ENCODE peak calls at places on chromosomes 4 and X, in four cellular contexts. I, A, S and B are unnamed samples.

GRCh38 chr4:127469575-127470289 is 163.0 kb upstream of the INTU start:
- DNase-seq in I (no peak), A (no peak), S (no peak), B (no peak)

GRCh38 chr4:7842384-7843279 is 97.0 kb downstream of the AFAP1 start:
- DNase-seq in I (peak), A (no peak), S (peak), B (peak)

GRCh38 chr4:171891038-171891437 is 77.8 kb downstream of the GALNTL6 start:
- DNase-seq in I (no peak), A (no peak), S (no peak), B (no peak)

GRCh38 chr4:101418055-101418454 is 70.7 kb upstream of the PPP3CA start:
- DNase-seq in I (no peak), A (no peak), S (no peak), B (no peak)

GRCh38 chrX:105636667-105637066 is 185.7 kb upstream of the NRK start:
- DNase-seq in I (peak), A (no peak), S (no peak), B (no peak)

GRCh38 chrX:54776987-54777672 is 20.9 kb downstream of the ITIH6 start:
- DNase-seq in I (peak), A (no peak), S (no peak), B (no peak)

GRCh38 chrX:68824152-68824433 is 4.7 kb upstream of the EFNB1 start:
- DNase-seq in I (no peak), A (no peak), S (no peak), B (no peak)

GRCh38 chr4:109313168-109314133 is 11.0 kb upstream of the COL25A1 start:
- DNase-seq in I (no peak), A (no peak), S (no peak), B (no peak)

GRCh38 chrX:120304241-120304640 is 7.0 kb downstream of the TMEM255A start:
- DNase-seq in I (no peak), A (no peak), S (no peak), B (no peak)
- H3K27ac ChIP-seq in I (no peak), A (no peak), S (no peak), B (no peak)

DNA sequence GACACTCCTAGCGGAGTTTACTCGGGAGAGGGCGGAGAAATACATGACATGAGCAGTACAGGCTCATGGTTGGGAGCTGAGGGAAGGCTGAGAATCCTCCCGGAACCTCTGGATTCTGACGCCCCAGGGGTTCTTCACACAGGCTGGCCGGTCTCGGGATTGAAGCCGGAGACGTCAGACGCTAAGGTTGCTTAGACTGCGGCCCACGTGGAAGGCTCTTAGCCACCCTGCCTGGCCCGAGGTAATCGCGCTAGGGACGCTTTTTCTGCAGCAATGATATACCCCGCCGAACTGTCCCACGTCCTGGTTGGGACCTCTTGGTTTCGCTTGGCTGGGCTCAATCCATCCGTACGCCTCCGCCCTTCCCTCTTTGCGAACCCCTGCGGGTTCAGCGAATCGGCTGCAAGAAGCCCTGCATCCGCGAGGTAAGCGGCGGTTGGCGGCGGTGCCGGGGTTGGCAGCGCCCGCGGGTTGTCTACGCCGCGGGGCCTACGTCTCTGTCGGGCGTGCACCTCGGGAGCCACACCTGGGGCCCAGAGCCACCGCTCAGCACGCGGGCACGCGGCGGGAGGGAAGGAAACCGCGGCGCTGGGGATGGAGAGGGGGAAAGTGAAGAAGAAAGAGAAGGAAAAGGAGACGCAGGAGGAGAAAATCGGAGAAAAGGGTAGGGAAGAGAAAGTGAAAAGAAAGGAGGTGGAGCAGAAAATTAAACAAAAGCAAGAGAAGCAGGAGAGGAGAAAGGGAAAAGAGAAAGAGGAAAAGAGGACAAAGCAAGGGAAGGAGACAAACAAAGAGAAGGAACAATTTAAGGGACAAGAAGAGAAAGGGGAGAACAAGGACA is at the start of gene ARL9:
- DNase-seq in I (peak), A (peak), S (peak), B (peak)
- H3K27ac ChIP-seq in I (no peak), A (no peak), S (peak), B (peak)

GRCh38 chr4:102612195-102612594 is 111.0 kb downstream of the NFKB1 start:
- DNase-seq in I (no peak), A (no peak), S (no peak), B (no peak)

GRCh38 chr4:102614801-102615200 is 113.6 kb downstream of the NFKB1 start:
- DNase-seq in I (no peak), A (no peak), S (no peak), B (no peak)

GRCh38 chr4:102610007-102610406 is 108.8 kb downstream of the NFKB1 start:
- DNase-seq in I (peak), A (no peak), S (no peak), B (no peak)

GRCh38 chr4:102610476-102610875 is 109.3 kb downstream of the NFKB1 start:
- DNase-seq in I (no peak), A (no peak), S (no peak), B (no peak)

GRCh38 chr4:102612824-102613366 is 111.7 kb downstream of the NFKB1 start:
- DNase-seq in I (peak), A (no peak), S (no peak), B (peak)
- H3K27ac ChIP-seq in I (peak), A (no peak), S (no peak), B (peak)

DNA sequence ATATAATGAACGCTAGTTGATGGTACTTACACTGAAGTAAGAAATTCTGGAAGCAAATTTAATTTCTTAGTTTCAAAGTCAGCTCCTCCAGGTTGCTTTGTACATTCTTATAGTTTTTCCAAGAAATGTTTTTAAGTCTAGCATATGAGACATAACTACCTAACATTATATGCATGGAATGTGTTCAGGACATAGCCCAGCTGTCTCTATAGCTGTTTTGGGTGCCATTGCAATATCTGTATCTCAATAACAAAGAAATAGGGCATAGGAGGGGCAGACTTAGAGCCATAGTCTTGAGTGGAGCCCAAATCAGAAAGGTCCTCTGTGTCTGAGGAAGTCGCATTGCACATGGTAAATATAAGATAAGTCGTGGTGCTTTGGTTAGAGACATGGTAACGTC is 143.4 kb downstream of the CBR4 start:
- DNase-seq in I (no peak), A (no peak), S (no peak), B (no peak)
- H3K27ac ChIP-seq in I (no peak), A (no peak), S (peak), B (no peak)

GRCh38 chrX:18758166-18758932 is 50.9 kb downstream of the PPEF1 start:
- DNase-seq in I (no peak), A (no peak), S (no peak), B (no peak)
- H3K27ac ChIP-seq in I (no peak), A (no peak), S (no peak), B (no peak)

DNA sequence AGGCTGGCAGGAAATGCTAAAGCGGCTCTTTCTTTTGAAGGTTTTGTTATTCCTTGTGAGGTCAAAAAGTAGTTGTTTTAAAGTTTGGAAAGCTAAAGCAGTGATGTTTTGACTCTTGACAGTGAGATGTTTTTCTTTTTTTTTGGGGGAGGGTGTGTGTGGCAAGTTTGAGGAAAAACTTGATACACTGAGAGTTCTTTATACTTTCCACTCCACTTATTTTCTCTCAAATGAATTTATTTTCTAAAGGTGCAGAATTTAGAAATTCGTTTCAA is 22.7 kb downstream of the PLS3 start:
- DNase-seq in I (no peak), A (no peak), S (no peak), B (no peak)
- H3K27ac ChIP-seq in I (peak), A (no peak), S (peak), B (no peak)

GRCh38 chr4:158190736-158191135 is 17.9 kb upstream of the GASK1B start:
- DNase-seq in I (no peak), A (no peak), S (no peak), B (no peak)

GRCh38 chr4:158193171-158193749 is 17.0 kb upstream of the TMEM144 start:
- DNase-seq in I (peak), A (no peak), S (no peak), B (peak)

GRCh38 chr4:158197194-158197593 is 13.1 kb upstream of the TMEM144 start:
- DNase-seq in I (no peak), A (no peak), S (no peak), B (no peak)

GRCh38 chr4:158192439-158193158 is 17.7 kb upstream of the TMEM144 start:
- DNase-seq in I (no peak), A (no peak), S (no peak), B (no peak)

GRCh38 chr4:158195297-158195696 is 15.0 kb upstream of the TMEM144 start:
- DNase-seq in I (no peak), A (no peak), S (no peak), B (no peak)
- H3K27ac ChIP-seq in I (no peak), A (peak), S (no peak), B (no peak)

DNA sequence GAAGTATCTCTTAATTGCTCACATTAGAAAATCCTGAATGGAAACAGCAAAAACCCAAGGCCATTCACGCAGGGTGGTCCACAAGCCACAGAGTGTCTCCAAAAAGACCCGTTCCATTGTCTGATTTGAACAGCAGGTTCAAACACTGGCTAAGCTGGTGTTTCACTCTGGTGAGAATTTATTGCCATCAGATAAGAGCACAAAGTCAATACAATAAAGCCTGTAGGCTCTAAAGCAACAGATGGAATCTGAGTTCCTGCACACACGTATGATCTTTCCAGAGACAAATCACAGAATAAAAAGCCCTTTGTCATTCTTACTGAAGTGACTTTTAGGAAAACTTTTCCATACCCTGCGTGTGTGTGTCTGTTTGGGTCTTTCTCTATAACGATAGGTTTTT is 5.1 kb upstream of the SFRP2 start:
- DNase-seq in I (peak), A (no peak), S (no peak), B (no peak)
- H3K27ac ChIP-seq in I (no peak), A (no peak), S (no peak), B (no peak)

GRCh38 chr4:105808030-105808429 is 87.2 kb upstream of the NPNT start:
- DNase-seq in I (no peak), A (no peak), S (no peak), B (no peak)
- H3K27ac ChIP-seq in I (no peak), A (no peak), S (no peak), B (no peak)

DNA sequence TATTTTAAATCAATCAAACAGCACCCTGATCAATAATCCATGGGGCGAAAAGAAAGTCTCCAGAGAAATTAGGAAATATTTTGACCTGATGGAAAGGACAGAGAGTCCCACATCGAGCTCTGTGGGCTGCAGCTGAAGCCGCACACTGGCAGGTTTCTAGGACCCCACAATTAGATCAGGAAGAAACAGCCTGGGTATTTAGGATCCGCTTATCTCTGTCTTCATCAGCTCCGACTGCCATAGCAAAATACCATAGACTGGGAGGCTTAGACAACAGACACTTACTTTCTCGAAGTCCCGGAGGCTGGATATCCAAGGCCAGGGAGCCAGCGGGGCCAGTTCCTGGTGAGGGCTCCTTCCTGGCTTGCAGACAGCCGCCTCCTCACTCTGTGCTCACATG is 36.4 kb downstream of the CCNQ start:
- DNase-seq in I (no peak), A (no peak), S (no peak), B (no peak)
- H3K27ac ChIP-seq in I (no peak), A (no peak), S (no peak), B (no peak)